ENCODE peak calls at places on chromosomes 11 and 22, in ten cellular contexts. Q is effector memory CD4-positive, alpha-beta T cell; L is endothelial cell of umbilical vein; U is CD8-positive, alpha-beta memory T cell; B is MM.1S; K is psoas muscle; Y is tibial artery; C is CD4-positive, alpha-beta memory T cell; O is HL-60; J is CD8-positive, alpha-beta T cell. W is an unnamed sample.

GRCh38 chr11:72872012-72872411 is 57.8 kb downstream of the ATG16L2 start:
- DNase-seq in Q (no peak), L (no peak), U (no peak), B (no peak), K (no peak), Y (no peak), C (no peak), O (no peak), J (no peak), W (no peak)

GRCh38 chr11:124209824-124210357 is 26.7 kb downstream of the OR10D3 start:
- DNase-seq in Q (no peak), L (no peak), U (no peak), B (no peak), K (peak; percentile 53), Y (no peak), C (no peak), O (no peak), J (no peak), W (no peak)

GRCh38 chr11:66480116-66480938 is at the start of gene DPP3:
- DNase-seq in Q (peak; percentile 93), L (peak; percentile 98), U (peak; percentile 94), B (peak; percentile 99), K (peak; percentile 99), Y (peak; percentile 96), C (peak; percentile 96), O (peak; percentile 98), J (peak; percentile 91), W (peak; percentile 95)

GRCh38 chr11:111307472-111308108 is 9.2 kb downstream of the POU2AF3 start:
- DNase-seq in Q (no peak), L (no peak), U (no peak), B (no peak), K (no peak), Y (no peak), C (no peak), O (no peak), J (no peak), W (no peak)

GRCh38 chr11:19013181-19013857 is 47.2 kb downstream of the MRGPRX2 start:
- DNase-seq in Q (no peak), L (no peak), U (no peak), B (no peak), K (no peak), Y (no peak), C (no peak), O (no peak), J (no peak), W (no peak)

GRCh38 chr11:27894552-27894951 is 194.3 kb upstream of the BDNF start:
- DNase-seq in Q (no peak), L (no peak), U (no peak), B (no peak), K (no peak), Y (no peak), C (no peak), O (peak; percentile 17), J (no peak), W (no peak)

GRCh38 chr11:36455658-36456111 is 54.4 kb downstream of the TRAF6 start:
- DNase-seq in Q (no peak), L (peak; percentile 54), U (no peak), B (no peak), K (peak; percentile 90), Y (peak; percentile 86), C (no peak), O (peak; percentile 59), J (no peak), W (peak; percentile 91)

GRCh38 chr11:118230088-118230487 is 5.3 kb upstream of the JAML start:
- DNase-seq in Q (peak; percentile 50), L (no peak), U (peak; percentile 79), B (no peak), K (no peak), Y (no peak), C (peak; percentile 80), O (no peak), J (peak; percentile 26), W (no peak)

GRCh38 chr11:83044958-83045712 is 26.6 kb downstream of the RAB30 start:
- DNase-seq in Q (no peak), L (peak; percentile 55), U (no peak), B (no peak), K (no peak), Y (no peak), C (no peak), O (no peak), J (no peak), W (peak; percentile 76)

GRCh38 chr11:64882243-64882642 is 3.8 kb upstream of the EHD1 start:
- DNase-seq in Q (no peak), L (no peak), U (no peak), B (no peak), K (no peak), Y (no peak), C (no peak), O (no peak), J (no peak), W (no peak)

GRCh38 chr11:64880240-64881001 is 2.0 kb upstream of the EHD1 start:
- DNase-seq in Q (no peak), L (no peak), U (no peak), B (peak; percentile 66), K (peak; percentile 75), Y (no peak), C (peak; percentile 55), O (no peak), J (no peak), W (no peak)

GRCh38 chr11:64879226-64879900 is 942 bp upstream of the EHD1 start:
- DNase-seq in Q (no peak), L (peak; percentile 26), U (no peak), B (no peak), K (no peak), Y (no peak), C (no peak), O (peak; percentile 43), J (no peak), W (no peak)

GRCh38 chr11:64883575-64883974 is 5.2 kb upstream of the EHD1 start:
- DNase-seq in Q (no peak), L (no peak), U (no peak), B (no peak), K (no peak), Y (no peak), C (no peak), O (no peak), J (no peak), W (no peak)

GRCh38 chr11:64881476-64881875 is 3.1 kb upstream of the EHD1 start:
- DNase-seq in Q (no peak), L (no peak), U (no peak), B (no peak), K (no peak), Y (no peak), C (no peak), O (no peak), J (no peak), W (peak; percentile 67)
- H3K27ac ChIP-seq in Q (no peak overlapping the region), L (no peak overlapping the region), U (no peak overlapping the region), B (no peak overlapping the region), K (peak overlapping the region; percentile 15), Y (peak overlapping the region; percentile 70), C (peak overlapping the region; percentile 92), O (no peak overlapping the region), J (no peak overlapping the region), W (no peak overlapping the region)

GRCh38 chr11:12684354-12684753 is 10.1 kb downstream of the TEAD1 start:
- DNase-seq in Q (no peak), L (no peak), U (no peak), B (no peak), K (no peak), Y (no peak), C (no peak), O (no peak), J (no peak), W (no peak)
- H3K27me3 ChIP-seq in Q (peaks cover 14% of the 10 kb centered on the region), L (no peaks in the 10 kb centered on the region), U (no peaks in the 10 kb centered on the region), B (no peaks in the 10 kb centered on the region), K (no peaks in the 10 kb centered on the region), Y (no peaks in the 10 kb centered on the region), C (peaks cover 7% of the 10 kb centered on the region), O (peaks cover 18% of the 10 kb centered on the region), J (peaks cover 14% of the 10 kb centered on the region), W (no peaks in the 10 kb centered on the region)

GRCh38 chr11:114052160-114052559 is 7.4 kb upstream of the ZBTB16 start:
- DNase-seq in Q (no peak), L (no peak), U (no peak), B (no peak), K (no peak), Y (no peak), C (no peak), O (no peak), J (no peak), W (peak; percentile 51)
- H3K27ac ChIP-seq in Q (no peak overlapping the region), L (no peak overlapping the region), U (no peak overlapping the region), B (no peak overlapping the region), K (no peak overlapping the region), Y (no peak overlapping the region), C (no peak overlapping the region), O (no peak overlapping the region), J (no peak overlapping the region), W (no peak overlapping the region)

DNA sequence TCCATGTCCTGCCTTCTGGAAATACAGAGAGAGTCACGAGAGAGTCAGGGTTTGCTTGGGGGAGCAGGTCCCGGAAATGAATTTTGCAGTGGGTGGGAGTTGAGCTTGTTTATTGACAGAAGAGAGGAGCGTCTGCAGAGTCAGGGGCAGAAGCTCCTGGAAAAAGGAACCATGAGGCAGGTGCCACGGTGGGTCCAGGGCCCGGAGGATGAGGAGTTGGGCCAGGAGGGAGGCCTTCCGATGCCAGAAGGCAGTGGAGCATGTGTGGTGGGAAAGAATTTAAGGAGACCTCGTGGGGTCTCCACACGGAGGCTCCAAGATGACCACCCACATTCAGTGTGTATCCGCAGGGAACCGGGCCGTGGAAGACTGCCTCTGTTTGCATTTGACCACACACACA is 461.2 kb downstream of the BRD1 start:
- DNase-seq in Q (no peak), L (no peak), U (no peak), B (no peak), K (no peak), Y (no peak), C (no peak), O (no peak), J (no peak), W (no peak)
- H3K27me3 ChIP-seq in Q (peaks cover 4% of the 10 kb centered on the region), L (no peaks in the 10 kb centered on the region), U (no peaks in the 10 kb centered on the region), B (peaks cover 6% of the 10 kb centered on the region), K (no peaks in the 10 kb centered on the region), Y (no peaks in the 10 kb centered on the region), C (no peaks in the 10 kb centered on the region), O (no peaks in the 10 kb centered on the region), J (no peaks in the 10 kb centered on the region), W (no peaks in the 10 kb centered on the region)

GRCh38 chr22:45290410-45290936 is 5.7 kb downstream of the UPK3A start:
- DNase-seq in Q (no peak), L (no peak), U (no peak), B (no peak), K (peak; percentile 82), Y (no peak), C (no peak), O (no peak), J (no peak), W (peak; percentile 67)
- H3K27ac ChIP-seq in Q (no peak overlapping the region), L (no peak overlapping the region), U (no peak overlapping the region), B (no peak overlapping the region), K (no peak overlapping the region), Y (no peak overlapping the region), C (no peak overlapping the region), O (peak overlapping the region; percentile 79), J (no peak overlapping the region), W (no peak overlapping the region)